ENCODE peak calls at places on chromosome 12, in five cellular contexts. One of them, this sample, is unnamed.

GRCh38 chr12:52496590-52497071 is 3.6 kb upstream of the KRT6A start:
- DNase-seq in HFF-Myc: peak; percentile 5
- DNase-seq in HFFc6: peak; percentile 53
- DNase-seq in iPS DF 19.7: peak; percentile 75
- DNase-seq in stimulated activated CD4-positive, alpha-beta T cell treated with anti-CD3 and anti-CD28 coated beads, Interleukin-2, amount 100 ng/mL, for 48 hours: no peak
- DNase-seq in this sample: no peak

GRCh38 chr12:122982963-122983788 is 2.7 kb downstream of the ARL6IP4 start:
- DNase-seq in HFF-Myc: no peak
- DNase-seq in HFFc6: no peak
- DNase-seq in iPS DF 19.7: no peak
- DNase-seq in stimulated activated CD4-positive, alpha-beta T cell treated with anti-CD3 and anti-CD28 coated beads, Interleukin-2, amount 100 ng/mL, for 48 hours: no peak
- DNase-seq in this sample: no peak

GRCh38 chr12:130555628-130556485 is 160.2 kb downstream of the RIMBP2 start:
- DNase-seq in HFF-Myc: no peak
- DNase-seq in HFFc6: no peak
- DNase-seq in iPS DF 19.7: no peak
- DNase-seq in stimulated activated CD4-positive, alpha-beta T cell treated with anti-CD3 and anti-CD28 coated beads, Interleukin-2, amount 100 ng/mL, for 48 hours: no peak
- DNase-seq in this sample: no peak

GRCh38 chr12:15863258-15863835 is 18.8 kb upstream of the STRAP start:
- DNase-seq in HFF-Myc: no peak
- DNase-seq in HFFc6: no peak
- DNase-seq in iPS DF 19.7: no peak
- DNase-seq in stimulated activated CD4-positive, alpha-beta T cell treated with anti-CD3 and anti-CD28 coated beads, Interleukin-2, amount 100 ng/mL, for 48 hours: no peak
- DNase-seq in this sample: no peak

GRCh38 chr12:50014342-50014741 is 11.0 kb downstream of the RACGAP1 start:
- DNase-seq in HFF-Myc: no peak
- DNase-seq in HFFc6: no peak
- DNase-seq in iPS DF 19.7: no peak
- DNase-seq in stimulated activated CD4-positive, alpha-beta T cell treated with anti-CD3 and anti-CD28 coated beads, Interleukin-2, amount 100 ng/mL, for 48 hours: no peak
- DNase-seq in this sample: no peak

GRCh38 chr12:47556631-47557030 is 149.2 kb downstream of the RPAP3 start:
- DNase-seq in HFF-Myc: no peak
- DNase-seq in HFFc6: no peak
- DNase-seq in iPS DF 19.7: no peak
- DNase-seq in stimulated activated CD4-positive, alpha-beta T cell treated with anti-CD3 and anti-CD28 coated beads, Interleukin-2, amount 100 ng/mL, for 48 hours: no peak
- DNase-seq in this sample: no peak

GRCh38 chr12:79691299-79692248 is 810 bp upstream of the PAWR start:
- DNase-seq in HFF-Myc: peak; percentile 53
- DNase-seq in HFFc6: peak; percentile 93
- DNase-seq in iPS DF 19.7: no peak
- DNase-seq in stimulated activated CD4-positive, alpha-beta T cell treated with anti-CD3 and anti-CD28 coated beads, Interleukin-2, amount 100 ng/mL, for 48 hours: no peak
- DNase-seq in this sample: peak; percentile 53

GRCh38 chr12:120939523-120939922 is 35.4 kb upstream of the SPPL3 start:
- DNase-seq in HFF-Myc: no peak
- DNase-seq in HFFc6: no peak
- DNase-seq in iPS DF 19.7: no peak
- DNase-seq in stimulated activated CD4-positive, alpha-beta T cell treated with anti-CD3 and anti-CD28 coated beads, Interleukin-2, amount 100 ng/mL, for 48 hours: no peak
- DNase-seq in this sample: no peak

GRCh38 chr12:114414866-114415524 is 9.1 kb upstream of the TBX5 start:
- DNase-seq in HFF-Myc: no peak
- DNase-seq in HFFc6: no peak
- DNase-seq in iPS DF 19.7: no peak
- DNase-seq in stimulated activated CD4-positive, alpha-beta T cell treated with anti-CD3 and anti-CD28 coated beads, Interleukin-2, amount 100 ng/mL, for 48 hours: no peak
- DNase-seq in this sample: no peak

GRCh38 chr12:76152161-76152807 is 67.8 kb upstream of the NAP1L1 start:
- DNase-seq in HFF-Myc: no peak
- DNase-seq in HFFc6: no peak
- DNase-seq in iPS DF 19.7: no peak
- DNase-seq in stimulated activated CD4-positive, alpha-beta T cell treated with anti-CD3 and anti-CD28 coated beads, Interleukin-2, amount 100 ng/mL, for 48 hours: no peak
- DNase-seq in this sample: no peak

GRCh38 chr12:45290218-45290609 is 74.3 kb downstream of the ANO6 start:
- DNase-seq in HFF-Myc: peak; percentile 47
- DNase-seq in HFFc6: peak; percentile 78
- DNase-seq in iPS DF 19.7: no peak
- DNase-seq in stimulated activated CD4-positive, alpha-beta T cell treated with anti-CD3 and anti-CD28 coated beads, Interleukin-2, amount 100 ng/mL, for 48 hours: no peak
- DNase-seq in this sample: peak; percentile 49

GRCh38 chr12:119061208-119061796 is 80.0 kb downstream of the SRRM4 start:
- DNase-seq in HFF-Myc: peak; percentile 14
- DNase-seq in HFFc6: no peak
- DNase-seq in iPS DF 19.7: no peak
- DNase-seq in stimulated activated CD4-positive, alpha-beta T cell treated with anti-CD3 and anti-CD28 coated beads, Interleukin-2, amount 100 ng/mL, for 48 hours: peak; percentile 7
- DNase-seq in this sample: no peak

GRCh38 chr12:124523071-124523470 is 44.3 kb downstream of the NCOR2 start:
- DNase-seq in HFF-Myc: no peak
- DNase-seq in HFFc6: no peak
- DNase-seq in iPS DF 19.7: no peak
- DNase-seq in stimulated activated CD4-positive, alpha-beta T cell treated with anti-CD3 and anti-CD28 coated beads, Interleukin-2, amount 100 ng/mL, for 48 hours: no peak
- DNase-seq in this sample: no peak

GRCh38 chr12:19491863-19492262 is 52.6 kb downstream of the AEBP2 start:
- DNase-seq in HFF-Myc: peak; percentile 2
- DNase-seq in HFFc6: peak; percentile 52
- DNase-seq in iPS DF 19.7: no peak
- DNase-seq in stimulated activated CD4-positive, alpha-beta T cell treated with anti-CD3 and anti-CD28 coated beads, Interleukin-2, amount 100 ng/mL, for 48 hours: no peak
- DNase-seq in this sample: no peak

GRCh38 chr12:132710422-132711168 is at the start of gene PGAM5:
- DNase-seq in HFF-Myc: peak; percentile 17
- DNase-seq in HFFc6: peak; percentile 66
- DNase-seq in iPS DF 19.7: no peak
- DNase-seq in stimulated activated CD4-positive, alpha-beta T cell treated with anti-CD3 and anti-CD28 coated beads, Interleukin-2, amount 100 ng/mL, for 48 hours: peak; percentile 77
- DNase-seq in this sample: peak; percentile 16

GRCh38 chr12:114272071-114272470 is 133.9 kb downstream of the TBX5 start:
- DNase-seq in HFF-Myc: no peak
- DNase-seq in HFFc6: no peak
- DNase-seq in iPS DF 19.7: no peak
- DNase-seq in stimulated activated CD4-positive, alpha-beta T cell treated with anti-CD3 and anti-CD28 coated beads, Interleukin-2, amount 100 ng/mL, for 48 hours: no peak
- DNase-seq in this sample: no peak

GRCh38 chr12:92721668-92722067 is 18.9 kb downstream of the PLEKHG7 start:
- DNase-seq in HFF-Myc: no peak
- DNase-seq in HFFc6: no peak
- DNase-seq in iPS DF 19.7: no peak
- DNase-seq in stimulated activated CD4-positive, alpha-beta T cell treated with anti-CD3 and anti-CD28 coated beads, Interleukin-2, amount 100 ng/mL, for 48 hours: no peak
- DNase-seq in this sample: no peak

This sample was measured in AG04450.